ENCODE peak calls at places on chromosomes 12 and 14, in six cellular contexts. L is H7; N is fibroblast of lung; F is CD8-positive, alpha-beta memory T cell; D is ovary; J is endodermal cell. H is an unnamed sample.
A peak's percentile ranks its signal among the peaks of the same experiment; 100 is the strongest.

GRCh38 chr14:105495990-105496830 is 5.2 kb downstream of the TEDC1 start:
- DNase-seq in L (peak; percentile 62), N (no peak), F (no peak), D (no peak), J (peak; percentile 41), H (no peak)

GRCh38 chr14:56659964-56660551 is 80.5 kb downstream of the TMEM260 start:
- DNase-seq in L (peak; percentile 57), N (peak; percentile 44), F (no peak), D (no peak), J (no peak), H (peak; percentile 3)

GRCh38 chr14:100305446-100306255 is 593 bp downstream of the SLC25A29 start:
- DNase-seq in L (peak; percentile 89), N (peak; percentile 31), F (peak; percentile 15), D (peak; percentile 52), J (peak; percentile 78), H (no peak)

GRCh38 chr14:52987514-52987913 is 36.7 kb upstream of the FERMT2 start:
- DNase-seq in L (no peak), N (peak; percentile 40), F (no peak), D (no peak), J (no peak), H (no peak)

GRCh38 chr14:29892327-29892726 is 35.3 kb downstream of the PRKD1 start:
- DNase-seq in L (no peak), N (peak; percentile 12), F (no peak), D (no peak), J (no peak), H (no peak)

GRCh38 chr12:75488553-75488952 is 8.0 kb downstream of the GLIPR1 start:
- DNase-seq in L (peak; percentile 32), N (peak; percentile 45), F (no peak), D (no peak), J (peak; percentile 83), H (no peak)

GRCh38 chr14:75247286-75247922 is 31.2 kb upstream of the FOS start:
- DNase-seq in L (no peak), N (no peak), F (peak; percentile 59), D (no peak), J (no peak), H (no peak)

GRCh38 chr12:47754126-47754525 is 4.6 kb downstream of the RAPGEF3 start:
- DNase-seq in L (no peak), N (no peak), F (no peak), D (no peak), J (no peak), H (no peak)

GRCh38 chr12:49763006-49763591 is 21.7 kb downstream of the TMBIM6 start:
- DNase-seq in L (peak; percentile 85), N (peak; percentile 26), F (peak; percentile 72), D (peak; percentile 39), J (peak; percentile 97), H (no peak)

GRCh38 chr12:1795785-1796514 is 24.4 kb upstream of the LRTM2 start:
- DNase-seq in L (peak; percentile 96), N (peak; percentile 81), F (peak; percentile 92), D (peak; percentile 90), J (peak; percentile 97), H (peak; percentile 42)

GRCh38 chr12:8890313-8891084 is 23.8 kb upstream of the PHC1 start:
- DNase-seq in L (peak; percentile 81), N (peak; percentile 33), F (peak; percentile 31), D (peak; percentile 44), J (peak; percentile 91), H (no peak)

GRCh38 chr12:39277416-39277815 is 165.5 kb downstream of the KIF21A start:
- DNase-seq in L (no peak), N (no peak), F (no peak), D (no peak), J (no peak), H (no peak)

GRCh38 chr12:49098035-49098451 is 3.4 kb upstream of the DHH start:
- DNase-seq in L (peak; percentile 90), N (peak; percentile 10), F (peak; percentile 44), D (no peak), J (peak; percentile 97), H (no peak)

GRCh38 chr12:121637231-121637914 is 11.0 kb downstream of the ORAI1 start:
- DNase-seq in L (peak; percentile 50), N (no peak), F (peak; percentile 37), D (no peak), J (peak; percentile 60), H (no peak)

GRCh38 chr14:33564774-33565630 is 385.9 kb downstream of the EGLN3 start:
- DNase-seq in L (peak; percentile 9), N (peak; percentile 94), F (no peak), D (no peak), J (peak; percentile 69), H (peak; percentile 54)

GRCh38 chr14:73189651-73190050 is 47.7 kb upstream of the PAPLN start:
- DNase-seq in L (no peak), N (no peak), F (no peak), D (no peak), J (no peak), H (no peak)

GRCh38 chr12:62170241-62170640 is 90.0 kb upstream of the USP15 start:
- DNase-seq in L (no peak), N (no peak), F (no peak), D (no peak), J (no peak), H (no peak)

GRCh38 chr12:59500915-59501314 is 94.9 kb upstream of the SLC16A7 start:
- DNase-seq in L (no peak), N (no peak), F (no peak), D (no peak), J (no peak), H (no peak)

GRCh38 chr12:12661086-12661485 is 34.9 kb downstream of the GPR19 start:
- DNase-seq in L (no peak), N (peak; percentile 88), F (no peak), D (no peak), J (no peak), H (peak; percentile 39)

GRCh38 chr12:53939141-53940108 is 794 bp downstream of the HOXC13 start:
- DNase-seq in L (peak; percentile 81), N (no peak), F (no peak), D (no peak), J (peak; percentile 85), H (no peak)
- H3K4me3 ChIP-seq in L (no peak overlapping the region), N (no peak overlapping the region), F (no peak overlapping the region), D (no peak overlapping the region), J (no peak overlapping the region), H (peak overlapping the region; percentile 38)

DNA sequence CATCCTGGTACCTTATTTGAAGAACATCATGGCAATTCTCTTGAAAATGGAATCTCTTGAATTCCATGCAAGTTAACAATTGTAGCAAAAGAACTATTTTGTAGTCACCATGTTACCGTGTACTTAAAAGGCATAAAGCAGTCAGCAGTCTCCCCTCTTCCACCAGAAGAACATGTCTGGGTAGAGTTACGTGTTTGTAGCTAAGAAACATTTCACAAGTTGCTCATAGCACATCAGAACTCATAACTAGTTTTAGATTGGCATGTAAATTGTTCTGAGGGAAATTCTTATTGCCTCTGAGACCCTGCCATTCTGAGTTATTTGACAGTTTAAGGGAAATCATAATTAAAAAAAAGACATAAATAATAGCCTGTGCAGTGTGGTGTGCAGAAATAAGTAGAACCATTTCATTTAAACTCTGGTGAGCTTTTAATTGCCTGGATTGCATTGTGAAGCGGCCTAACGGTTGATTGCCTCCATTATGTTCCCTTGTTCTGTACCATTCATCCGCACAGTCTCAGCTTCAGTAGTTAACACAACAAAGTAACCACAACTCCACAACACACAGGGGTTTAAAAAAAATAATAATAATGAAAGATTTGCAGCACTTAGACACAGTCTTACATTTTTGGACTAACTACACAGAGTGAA is 2.6 kb downstream of the LMO3 start:
- DNase-seq in L (no peak), N (no peak), F (no peak), D (no peak), J (no peak), H (no peak)
- H3K4me3 ChIP-seq in L (no peak overlapping the region), N (no peak overlapping the region), F (no peak overlapping the region), D (peak overlapping the region; percentile 40), J (no peak overlapping the region), H (no peak overlapping the region)

GRCh38 chr12:55704824-55705780 is 2.6 kb downstream of the ITGA7 start:
- DNase-seq in L (no peak), N (no peak), F (no peak), D (no peak), J (no peak), H (no peak)

GRCh38 chr12:55703976-55704761 is 3.5 kb downstream of the ITGA7 start:
- DNase-seq in L (no peak), N (peak; percentile 59), F (no peak), D (no peak), J (no peak), H (no peak)

GRCh38 chr12:55706840-55707671 is 648 bp downstream of the ITGA7 start:
- DNase-seq in L (no peak), N (no peak), F (no peak), D (no peak), J (peak; percentile 87), H (no peak)

GRCh38 chr12:55707841-55708694 is at the start of gene ITGA7:
- DNase-seq in L (peak; percentile 100), N (peak; percentile 54), F (peak; percentile 52), D (peak; percentile 71), J (peak; percentile 100), H (no peak)

DNA sequence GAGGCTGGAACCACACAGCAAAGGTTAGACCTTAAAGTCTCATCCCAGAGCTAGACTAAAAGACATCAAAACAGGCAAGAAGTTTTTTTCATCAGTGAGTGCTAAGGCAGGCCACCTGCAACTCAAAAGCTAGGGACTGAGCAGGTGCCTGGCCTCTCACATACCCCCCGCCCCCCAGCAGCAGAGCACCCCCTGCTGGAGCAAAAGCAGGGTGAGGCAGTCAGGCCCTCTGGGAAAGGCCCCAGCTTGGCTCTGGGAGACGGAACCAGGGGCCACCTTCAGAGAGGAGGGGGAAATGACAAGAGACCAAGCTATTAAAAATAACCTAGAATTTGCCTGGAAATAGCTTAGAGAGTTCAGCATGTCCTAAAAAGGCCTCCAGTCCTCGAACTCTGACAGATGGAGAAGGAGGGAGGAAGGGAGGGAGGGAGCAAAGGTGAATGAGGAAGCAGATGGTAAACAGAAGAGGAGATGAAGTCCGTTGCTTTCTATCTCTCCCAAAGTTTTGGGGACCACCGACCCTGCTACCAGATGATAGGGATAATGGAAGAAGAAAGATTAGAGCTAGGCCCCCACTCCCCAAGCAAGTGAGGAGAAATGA is 1.8 kb downstream of the ITGA7 start:
- DNase-seq in L (peak; percentile 92), N (no peak), F (no peak), D (no peak), J (peak; percentile 91), H (no peak)
- H3K4me3 ChIP-seq in L (no peak overlapping the region), N (peak overlapping the region; percentile 70), F (no peak overlapping the region), D (peak overlapping the region; percentile 13), J (peak overlapping the region; percentile 85), H (peak overlapping the region; percentile 57)

GRCh38 chr12:119156401-119156800 is 22.3 kb upstream of the HSPB8 start:
- DNase-seq in L (peak; percentile 96), N (no peak), F (no peak), D (no peak), J (peak; percentile 94), H (no peak)
- H3K4me3 ChIP-seq in L (no peak overlapping the region), N (no peak overlapping the region), F (no peak overlapping the region), D (no peak overlapping the region), J (no peak overlapping the region), H (no peak overlapping the region)

DNA sequence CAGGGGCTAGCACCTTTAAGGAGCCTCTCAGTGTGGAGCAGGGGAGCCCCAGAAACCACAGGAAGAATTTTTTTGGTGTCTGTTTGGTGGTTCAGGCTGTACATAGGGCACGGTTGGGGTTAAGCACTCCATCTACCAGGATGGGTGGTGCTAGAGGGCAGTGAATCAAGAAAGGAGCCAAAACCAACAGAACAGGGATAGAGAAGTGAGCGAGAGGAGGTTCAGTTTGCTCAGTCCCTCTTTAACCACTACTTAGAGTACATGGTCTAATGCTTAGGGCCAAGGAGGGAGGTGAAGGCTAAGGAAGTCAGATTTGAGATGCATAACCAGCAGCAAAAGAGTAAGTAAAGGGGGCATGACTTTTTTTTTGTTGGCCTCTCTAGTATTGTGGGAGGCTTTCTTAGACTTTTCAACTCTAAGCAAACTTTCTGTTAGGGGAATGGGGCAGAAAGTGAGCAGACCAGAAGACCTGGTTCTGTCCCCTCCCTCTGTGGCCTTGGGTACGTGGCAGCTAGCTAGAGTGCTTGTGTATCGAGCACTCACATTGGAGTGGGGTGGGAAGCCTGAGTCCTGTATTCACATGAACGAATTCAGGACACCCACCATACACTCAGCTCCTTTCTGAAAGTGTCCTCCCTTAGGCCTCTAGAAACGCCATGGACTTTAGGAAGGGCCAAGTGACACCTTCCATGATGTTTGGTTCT is 6.6 kb upstream of the NPFF start:
- DNase-seq in L (no peak), N (no peak), F (no peak), D (no peak), J (no peak), H (no peak)
- H3K4me3 ChIP-seq in L (no peak overlapping the region), N (no peak overlapping the region), F (no peak overlapping the region), D (no peak overlapping the region), J (no peak overlapping the region), H (no peak overlapping the region)

H was measured in skeletal muscle cell.